ENCODE peak calls at places on chromosomes 11 and 22, in four cellular contexts. L is NCI-H524; H is M059J; W is effector CD4-positive, alpha-beta T cell. N is an unnamed sample.

GRCh38 chr11:32307449-32307848 is 127.9 kb downstream of the WT1 start:
- DNase-seq in L (peak), H (no peak), W (no peak), N (no peak)

GRCh38 chr11:43810929-43811596 is 69.6 kb upstream of the ALKBH3 start:
- DNase-seq in L (peak), H (no peak), W (no peak), N (peak)

GRCh38 chr11:48049036-48049435 is 68.7 kb downstream of the PTPRJ start:
- DNase-seq in L (no peak), H (no peak), W (no peak), N (no peak)

GRCh38 chr11:121909571-121909970 is 206.4 kb downstream of the BLID start:
- DNase-seq in L (no peak), H (peak), W (no peak), N (peak)

GRCh38 chr11:134037093-134037908 is 31.6 kb upstream of the JAM3 start:
- DNase-seq in L (peak), H (peak), W (peak), N (peak)

GRCh38 chr22:20014526-20015186 is 2.0 kb downstream of the ARVCF start:
- DNase-seq in L (peak), H (no peak), W (no peak), N (no peak)

GRCh38 chr11:106540001-106540400 is 462.5 kb downstream of the AASDHPPT start:
- DNase-seq in L (no peak), H (no peak), W (no peak), N (no peak)

GRCh38 chr11:60985991-60986915 is 14.8 kb downstream of the CD6 start:
- DNase-seq in L (no peak), H (peak), W (peak), N (peak)

GRCh38 chr11:67238894-67239794 is 27.1 kb upstream of the GRK2 start:
- DNase-seq in L (no peak), H (peak), W (no peak), N (peak)

GRCh38 chr11:747176-748006 is at the start of gene TALDO1:
- DNase-seq in L (peak), H (peak), W (peak), N (peak)

GRCh38 chr11:46898396-46899095 is 19.8 kb downstream of the LRP4 start:
- DNase-seq in L (no peak), H (no peak), W (no peak), N (no peak)

GRCh38 chr11:47586043-47586442 is 435 bp upstream of the FAM180B start:
- DNase-seq in L (no peak), H (no peak), W (no peak), N (no peak)

GRCh38 chr11:67463680-67464410 is 5.2 kb downstream of the TMEM134 start:
- DNase-seq in L (no peak), H (peak), W (no peak), N (peak)

GRCh38 chr11:100190395-100190794 is 496.7 kb upstream of the ARHGAP42 start:
- DNase-seq in L (no peak), H (no peak), W (no peak), N (no peak)

GRCh38 chr11:58616594-58616993 is 5.9 kb upstream of the CNTF start:
- DNase-seq in L (peak), H (peak), W (no peak), N (peak)

GRCh38 chr22:20015187-20015625 is 1.4 kb downstream of the ARVCF start:
- DNase-seq in L (no peak), H (no peak), W (no peak), N (no peak)

GRCh38 chr11:58133329-58134076 is 8.2 kb upstream of the OR9I1 start:
- DNase-seq in L (no peak), H (no peak), W (no peak), N (peak)

GRCh38 chr11:120180571-120181445 is 30.0 kb upstream of the OAF start:
- DNase-seq in L (no peak), H (peak), W (no peak), N (peak)

N was measured in ELR.